ENCODE peak calls at places on chromosomes 4 and X, in nine cellular contexts. L is neural progenitor cell, K is dorsolateral prefrontal cortex, E is thoracic aorta, T is suprapubic skin, Q is bronchial epithelial cell, G is right atrium auricular region, Y is OCI-LY7, U is RWPE2. S is an unnamed sample.
A peak's percentile ranks its signal among the peaks of the same experiment; 100 is the strongest.

GRCh38 chr4:4969298-4969697 is 50.0 kb downstream of the CYTL1 start:
- DNase-seq in L (no peak), K (no peak), E (peak; percentile 10), T (peak; percentile 87), Q (peak; percentile 3), G (peak; percentile 88), Y (no peak), U (no peak), S (no peak)

GRCh38 chr4:101259876-101260275 is 87.5 kb downstream of the PPP3CA start:
- DNase-seq in L (no peak), K (no peak), E (no peak), T (no peak), Q (no peak), G (no peak), Y (no peak), U (no peak), S (no peak)

GRCh38 chrX:13085533-13085932 is 41.1 kb upstream of the FAM9C start:
- DNase-seq in L (no peak), K (no peak), E (no peak), T (no peak), Q (no peak), G (no peak), Y (peak; percentile 61), U (no peak), S (no peak)

GRCh38 chr4:5371415-5372190 is 320.3 kb downstream of the STK32B start:
- DNase-seq in L (no peak), K (no peak), E (no peak), T (no peak), Q (no peak), G (peak; percentile 26), Y (no peak), U (no peak), S (peak; percentile 59)

GRCh38 chrX:18856645-18856997 is 127.3 kb downstream of the PHKA2 start:
- DNase-seq in L (no peak), K (no peak), E (no peak), T (no peak), Q (no peak), G (no peak), Y (no peak), U (no peak), S (no peak)

GRCh38 chr4:65623509-65623908 is 46.8 kb downstream of the EPHA5 start:
- DNase-seq in L (no peak), K (no peak), E (no peak), T (no peak), Q (peak; percentile 79), G (no peak), Y (no peak), U (no peak), S (peak; percentile 14)

GRCh38 chr4:39526810-39527295 is 386 bp downstream of the UGDH start:
- DNase-seq in L (peak; percentile 29), K (no peak), E (no peak), T (no peak), Q (no peak), G (no peak), Y (peak; percentile 41), U (no peak), S (no peak)

GRCh38 chrX:17375631-17376380 is 806 bp downstream of the NHS start:
- DNase-seq in L (peak; percentile 62), K (no peak), E (no peak), T (no peak), Q (no peak), G (no peak), Y (no peak), U (no peak), S (no peak)

GRCh38 chr4:140298001-140298400 is 75.4 kb upstream of the SCOC start:
- DNase-seq in L (no peak), K (no peak), E (no peak), T (no peak), Q (no peak), G (no peak), Y (no peak), U (no peak), S (no peak)

GRCh38 chrX:14291626-14292025 is 237.7 kb upstream of the GLRA2 start:
- DNase-seq in L (peak; percentile 69), K (no peak), E (no peak), T (no peak), Q (no peak), G (no peak), Y (no peak), U (no peak), S (no peak)

GRCh38 chrX:14673764-14674163 is 144.4 kb downstream of the GLRA2 start:
- DNase-seq in L (no peak), K (no peak), E (no peak), T (no peak), Q (peak; percentile 91), G (no peak), Y (peak; percentile 4), U (peak; percentile 55), S (peak; percentile 34)

GRCh38 chr4:124868495-124868894 is 156.0 kb upstream of the ANKRD50 start:
- DNase-seq in L (no peak), K (no peak), E (no peak), T (no peak), Q (peak; percentile 67), G (no peak), Y (no peak), U (no peak), S (no peak)

GRCh38 chrX:120534413-120535205 is 26.2 kb downstream of the CUL4B start:
- DNase-seq in L (no peak), K (no peak), E (no peak), T (no peak), Q (no peak), G (no peak), Y (no peak), U (no peak), S (no peak)

GRCh38 chrX:119391279-119391678 is 7.9 kb upstream of the SLC25A43 start:
- DNase-seq in L (no peak), K (no peak), E (no peak), T (no peak), Q (peak; percentile 39), G (no peak), Y (peak; percentile 29), U (no peak), S (no peak)

GRCh38 chr4:24209891-24210290 is 320.0 kb upstream of the PPARGC1A start:
- DNase-seq in L (no peak), K (no peak), E (no peak), T (no peak), Q (peak; percentile 37), G (no peak), Y (no peak), U (no peak), S (no peak)

GRCh38 chr4:82593416-82593815 is 31.6 kb upstream of the TMEM150C start:
- DNase-seq in L (no peak), K (no peak), E (no peak), T (no peak), Q (no peak), G (no peak), Y (no peak), U (no peak), S (no peak)

GRCh38 chr4:82604522-82604921 is 42.7 kb upstream of the TMEM150C start:
- DNase-seq in L (no peak), K (no peak), E (no peak), T (no peak), Q (no peak), G (no peak), Y (no peak), U (no peak), S (no peak)

GRCh38 chr4:82601242-82602015 is 39.6 kb upstream of the TMEM150C start:
- DNase-seq in L (no peak), K (no peak), E (no peak), T (no peak), Q (no peak), G (no peak), Y (no peak), U (no peak), S (no peak)

GRCh38 chr4:82594466-82594865 is 32.7 kb upstream of the TMEM150C start:
- DNase-seq in L (no peak), K (no peak), E (no peak), T (no peak), Q (no peak), G (no peak), Y (no peak), U (no peak), S (no peak)

GRCh38 chr4:82599336-82599735 is 37.5 kb upstream of the TMEM150C start:
- DNase-seq in L (peak; percentile 32), K (no peak), E (no peak), T (no peak), Q (no peak), G (no peak), Y (peak; percentile 13), U (no peak), S (no peak)
- TF ChIP-seq CTCF in L (peak; percentile 39), K (no peak), E (no peak), T (no peak), Q (no peak), G (no peak), Y (peak; percentile 33), U (no peak), S (no peak)

GRCh38 chrX:26442340-26442739 is 226.4 kb downstream of the MAGEB5 start:
- DNase-seq in L (peak; percentile 30), K (no peak), E (no peak), T (no peak), Q (peak; percentile 2), G (no peak), Y (no peak), U (no peak), S (no peak)
- TF ChIP-seq CTCF in L (peak; percentile 64), K (peak; percentile 41), E (no peak), T (no peak), Q (no peak), G (peak; percentile 34), Y (peak; percentile 55), U (peak; percentile 63), S (peak; percentile 39)

DNA sequence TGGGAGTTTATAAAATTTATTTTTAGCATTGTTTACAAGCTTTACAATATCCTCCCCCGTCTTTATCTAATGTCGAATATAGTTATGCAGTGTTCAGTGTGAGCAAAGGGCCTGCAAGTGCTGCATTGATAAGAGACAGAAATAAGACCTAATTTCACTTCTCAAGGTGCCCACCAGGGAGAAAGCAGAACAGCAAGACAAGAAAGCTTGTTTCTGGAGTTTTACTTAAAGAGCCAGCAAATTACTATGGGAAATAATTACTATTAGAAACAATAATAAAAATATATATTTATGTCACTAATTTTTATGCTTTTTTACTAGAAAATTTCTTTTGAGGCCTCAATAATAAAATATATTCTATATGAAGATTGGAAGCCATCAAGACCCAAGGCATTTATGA is 2677.7 kb downstream of the ARAP2 start:
- DNase-seq in L (no peak), K (no peak), E (no peak), T (no peak), Q (no peak), G (no peak), Y (no peak), U (no peak), S (no peak)
- TF ChIP-seq CTCF in L (no peak), K (no peak), E (no peak), T (no peak), Q (no peak), G (no peak), Y (no peak), U (no peak), S (no peak)

DNA sequence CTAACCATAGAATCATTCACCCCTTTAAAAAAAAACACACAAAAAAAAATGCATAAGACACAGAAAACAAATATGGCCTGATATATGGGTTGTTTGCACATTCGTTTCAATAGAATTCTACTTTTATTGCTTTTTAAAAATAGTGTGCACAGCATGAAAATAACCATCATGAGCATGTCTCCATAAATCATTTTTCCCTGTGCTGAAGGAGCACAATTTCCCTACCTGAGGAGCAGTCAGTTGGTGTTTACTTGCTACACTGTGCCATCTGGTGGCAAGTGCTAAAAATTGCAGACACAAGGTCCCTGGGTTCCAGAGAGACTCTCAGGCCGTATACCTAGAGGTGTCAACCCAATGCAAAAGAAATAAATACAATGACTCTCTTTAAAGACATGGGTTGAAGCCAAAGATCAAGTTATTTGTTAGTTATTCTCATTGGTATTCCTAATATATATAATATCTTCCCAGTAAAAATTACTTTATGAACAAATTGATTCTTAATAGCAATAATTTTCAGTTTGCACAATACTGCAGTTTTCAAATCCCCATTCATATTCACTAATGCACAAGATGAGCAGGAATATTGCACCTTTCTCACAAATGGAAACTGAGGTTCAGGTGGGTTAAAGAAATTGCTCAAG is 551.4 kb downstream of the IQCM start:
- DNase-seq in L (peak; percentile 72), K (no peak), E (no peak), T (no peak), Q (peak; percentile 52), G (no peak), Y (peak; percentile 61), U (no peak), S (no peak)
- TF ChIP-seq CTCF in L (peak; percentile 82), K (peak; percentile 41), E (no peak), T (peak; percentile 4), Q (peak; percentile 63), G (peak; percentile 68), Y (peak; percentile 90), U (peak; percentile 83), S (peak; percentile 72)

S was measured in BJ.